ENCODE peak calls at places on chromosomes 3 and 15, in eight cellular contexts. X, U, G, Z, O, R, W and C are unnamed samples.

GRCh38 chr15:55823191-55823670 is 80.3 kb upstream of the PRTG start:
- DNase-seq in Z (no peak), R (no peak), O (peak), G (no peak), X (no peak), W (no peak), U (no peak), C (no peak)

GRCh38 chr3:5274116-5274515 is 86.6 kb downstream of the EDEM1 start:
- DNase-seq in W (no peak), O (no peak), X (no peak), R (no peak), G (no peak), U (no peak), Z (no peak), C (no peak)

GRCh38 chr3:11716576-11717250 is 73.0 kb upstream of the VGLL4 start:
- DNase-seq in Z (no peak), X (no peak), G (no peak), R (no peak), O (no peak), W (no peak), U (no peak), C (no peak)

GRCh38 chr15:76954744-76955143 is 23.2 kb downstream of the RCN2 start:
- DNase-seq in Z (no peak), W (no peak), O (no peak), G (no peak), U (no peak), R (no peak), X (no peak), C (no peak)

GRCh38 chr15:45799508-45799907 is 164.7 kb downstream of the SQOR start:
- DNase-seq in O (no peak), X (no peak), R (no peak), G (no peak), W (no peak), U (no peak), Z (no peak), C (no peak)

GRCh38 chr15:29601811-29602210 is 220.5 kb downstream of the TJP1 start:
- DNase-seq in O (no peak), G (no peak), X (no peak), Z (no peak), W (no peak), U (no peak), R (no peak), C (no peak)

GRCh38 chr3:141070727-141071357 is 19.7 kb downstream of the SPSB4 start:
- DNase-seq in O (no peak), U (no peak), W (no peak), X (no peak), R (no peak), Z (peak), G (no peak), C (no peak)

GRCh38 chr3:16114381-16114916 is 60.0 kb upstream of the GALNT15 start:
- DNase-seq in U (no peak), W (no peak), X (no peak), G (no peak), Z (no peak), O (no peak), R (no peak), C (no peak)

GRCh38 chr15:68634122-68634482 is 55.3 kb downstream of the CORO2B start:
- DNase-seq in R (no peak), Z (no peak), X (no peak), G (no peak), W (no peak), O (no peak), U (no peak), C (no peak)

GRCh38 chr15:94387854-94388441 is 156.6 kb downstream of the MCTP2 start:
- DNase-seq in U (no peak), Z (no peak), G (no peak), R (no peak), W (no peak), O (no peak), X (no peak), C (no peak)

GRCh38 chr3:150371741-150372254 is 36.3 kb upstream of the TSC22D2 start:
- DNase-seq in Z (no peak), U (no peak), W (peak), G (no peak), X (no peak), O (peak), R (no peak), C (no peak)

GRCh38 chr3:40432793-40433192 is 24.3 kb upstream of the RPL14 start:
- DNase-seq in G (no peak), R (no peak), U (no peak), O (no peak), W (no peak), X (no peak), Z (no peak), C (no peak)

GRCh38 chr3:149621218-149622005 is 36.4 kb downstream of the WWTR1 start:
- DNase-seq in G (no peak), Z (no peak), W (peak), R (no peak), U (no peak), X (no peak), O (peak), C (no peak)

GRCh38 chr15:61028427-61028826 is 200.7 kb downstream of the RORA start:
- DNase-seq in W (no peak), R (no peak), X (no peak), U (no peak), Z (no peak), O (no peak), G (no peak), C (no peak)

GRCh38 chr3:98733055-98733777 is 29.9 kb upstream of the ST3GAL6 start:
- DNase-seq in U (peak), G (peak), O (no peak), W (peak), R (no peak), Z (peak), X (no peak), C (peak)

GRCh38 chr3:39989746-39990145 is 180.3 kb downstream of the MYRIP start:
- DNase-seq in O (no peak), X (no peak), Z (no peak), G (no peak), R (no peak), U (no peak), W (no peak), C (no peak)

GRCh38 chr3:52649461-52650210 is 36.1 kb downstream of the PBRM1 start:
- DNase-seq in X (no peak), U (no peak), O (no peak), W (no peak), Z (no peak), R (no peak), G (no peak), C (no peak)

GRCh38 chr15:68389041-68389930 is 42.7 kb downstream of the ITGA11 start:
- DNase-seq in W (no peak), G (no peak), O (no peak), X (no peak), Z (peak), U (no peak), R (no peak), C (no peak)

GRCh38 chr3:48561045-48561736 is 2.4 kb downstream of the UCN2 start:
- DNase-seq in Z (peak), R (no peak), G (peak), X (no peak), W (no peak), U (peak), O (peak), C (peak)

GRCh38 chr15:57470543-57470942 is 94.2 kb downstream of the CGNL1 start:
- DNase-seq in X (no peak), O (no peak), Z (no peak), W (no peak), G (no peak), R (no peak), U (no peak), C (no peak)

GRCh38 chr15:30990451-30991300 is 752 bp downstream of the MTMR10 start:
- DNase-seq in R (no peak), G (no peak), W (no peak), U (no peak), O (no peak), X (no peak), Z (no peak), C (no peak)

GRCh38 chr3:69747511-69748248 is 8.4 kb downstream of the MITF start:
- DNase-seq in R (no peak), U (no peak), W (no peak), G (no peak), Z (no peak), X (no peak), O (no peak), C (no peak)

GRCh38 chr3:189355481-189356201 is 183.9 kb downstream of the TPRG1 start:
- DNase-seq in G (no peak), U (no peak), O (peak), W (peak), Z (no peak), X (peak), R (peak), C (no peak)

GRCh38 chr15:28994142-28994829 is 108.5 kb downstream of the APBA2 start:
- DNase-seq in R (peak), U (no peak), O (no peak), X (peak), Z (no peak), G (no peak), W (no peak), C (no peak)

GRCh38 chr15:95567686-95568085 is 762.8 kb upstream of the NR2F2 start:
- DNase-seq in W (no peak), U (no peak), R (no peak), O (no peak), X (no peak), Z (no peak), G (no peak), C (no peak)

GRCh38 chr15:51579012-51579411 is 43.6 kb downstream of the DMXL2 start:
- DNase-seq in W (no peak), G (no peak), X (no peak), R (no peak), O (no peak), U (no peak), Z (no peak), C (no peak)

GRCh38 chr3:187678869-187679268 is 8.7 kb upstream of the SST start:
- DNase-seq in W (peak), X (no peak), R (no peak), Z (peak), G (peak), U (peak), O (peak), C (peak)

GRCh38 chr3:69649713-69650419 is 89.4 kb upstream of the MITF start:
- DNase-seq in X (no peak), W (no peak), Z (no peak), U (no peak), G (no peak), R (no peak), O (no peak), C (no peak)

GRCh38 chr15:55555089-55555488 is 33.1 kb downstream of the PYGO1 start:
- DNase-seq in O (no peak), G (no peak), R (no peak), U (no peak), W (no peak), Z (no peak), X (no peak), C (peak)

GRCh38 chr3:178712247-178712646 is 176.0 kb downstream of the KCNMB2 start:
- DNase-seq in O (no peak), G (no peak), R (no peak), Z (no peak), W (no peak), U (no peak), X (no peak), C (no peak)

GRCh38 chr3:89113887-89114840 is 6.7 kb downstream of the EPHA3 start:
- DNase-seq in X (no peak), Z (peak), U (peak), G (peak), O (peak), W (peak), R (no peak), C (peak)

GRCh38 chr15:101526442-101526841 is 36.9 kb upstream of the PCSK6 start:
- DNase-seq in G (no peak), O (no peak), Z (no peak), W (no peak), X (no peak), R (no peak), U (no peak), C (no peak)

GRCh38 chr15:81516461-81516860 is 142.4 kb upstream of the TMC3 start:
- DNase-seq in Z (no peak), W (no peak), X (no peak), O (peak), R (no peak), G (no peak), U (no peak), C (no peak)

GRCh38 chr3:95629802-95630201 is 1184.6 kb upstream of the EPHA6 start:
- DNase-seq in Z (no peak), G (no peak), R (no peak), X (no peak), U (no peak), O (no peak), W (no peak), C (no peak)

GRCh38 chr3:105800320-105800719 is 68.5 kb downstream of the CBLB start:
- DNase-seq in G (no peak), Z (peak), X (no peak), U (no peak), W (no peak), R (no peak), O (no peak), C (no peak)

GRCh38 chr3:187286467-187287059 is 5.0 kb downstream of the MASP1 start:
- DNase-seq in G (no peak), R (no peak), X (no peak), U (no peak), Z (no peak), W (no peak), O (peak), C (no peak)

GRCh38 chr3:128482857-128483656 is 9.9 kb downstream of the GATA2 start:
- DNase-seq in Z (peak), U (no peak), W (no peak), R (no peak), X (no peak), G (peak), O (peak), C (peak)

GRCh38 chr3:57100046-57100695 is 39.7 kb downstream of the SPATA12 start:
- DNase-seq in W (peak), G (peak), Z (peak), X (peak), R (peak), O (peak), U (peak), C (peak)

GRCh38 chr3:151863611-151864010 is 9.8 kb upstream of the SUCNR1 start:
- DNase-seq in X (no peak), R (no peak), W (no peak), O (peak), Z (no peak), U (no peak), G (no peak), C (no peak)

GRCh38 chr3:138938056-138938876 is 8.7 kb downstream of the FOXL2 start:
- DNase-seq in X (no peak), G (peak), O (no peak), U (no peak), W (no peak), R (no peak), Z (no peak), C (no peak)

DNA sequence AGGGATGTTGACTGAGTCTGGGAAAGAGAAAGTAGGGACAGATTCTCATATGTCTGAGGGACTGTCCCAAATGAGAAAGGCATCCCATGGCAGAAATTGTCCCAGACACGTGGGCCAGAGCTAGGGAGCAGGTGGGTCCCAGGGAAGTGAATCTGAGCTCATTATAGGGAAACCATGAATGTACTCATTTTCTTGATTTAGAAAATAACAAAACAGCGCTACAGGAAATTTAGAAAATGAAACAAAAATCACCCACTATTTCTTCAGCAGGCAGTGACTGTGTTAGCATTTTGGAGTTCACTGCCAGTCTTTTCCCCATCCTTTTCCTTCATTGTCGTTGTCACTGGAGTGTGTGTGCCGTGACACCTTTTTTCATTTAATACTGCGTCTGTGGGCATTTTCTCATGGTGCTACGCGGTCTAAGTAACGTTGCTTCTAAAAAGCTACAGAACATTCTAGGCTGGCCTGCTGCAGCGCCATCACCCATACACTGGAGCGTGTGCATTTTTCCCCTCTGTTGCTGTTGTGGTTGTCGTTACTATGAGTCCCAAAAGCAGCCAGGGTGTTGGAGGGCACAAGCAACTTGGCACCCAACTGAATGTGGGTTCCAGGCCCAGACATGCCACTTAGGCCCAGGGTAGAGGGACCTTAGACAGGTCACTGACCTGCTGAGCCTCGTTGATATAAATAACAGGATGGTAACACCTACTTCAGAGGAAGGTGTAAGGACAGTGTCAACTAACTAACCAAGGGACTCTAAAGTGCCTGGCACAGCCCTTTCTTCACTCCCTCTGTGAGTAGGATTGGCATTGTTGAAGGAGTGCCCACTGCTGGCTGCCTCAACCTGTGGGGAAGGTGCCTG is 3.2 kb downstream of the CSK start:
- DNase-seq in O (no peak), W (no peak), U (no peak), G (no peak), X (no peak), Z (no peak), R (no peak), C (no peak)
- TF ChIP-seq CTCF in O (no peak), W (no peak), U (no peak), G (no peak), X (no peak), Z (no peak), R (no peak), C (no peak)

DNA sequence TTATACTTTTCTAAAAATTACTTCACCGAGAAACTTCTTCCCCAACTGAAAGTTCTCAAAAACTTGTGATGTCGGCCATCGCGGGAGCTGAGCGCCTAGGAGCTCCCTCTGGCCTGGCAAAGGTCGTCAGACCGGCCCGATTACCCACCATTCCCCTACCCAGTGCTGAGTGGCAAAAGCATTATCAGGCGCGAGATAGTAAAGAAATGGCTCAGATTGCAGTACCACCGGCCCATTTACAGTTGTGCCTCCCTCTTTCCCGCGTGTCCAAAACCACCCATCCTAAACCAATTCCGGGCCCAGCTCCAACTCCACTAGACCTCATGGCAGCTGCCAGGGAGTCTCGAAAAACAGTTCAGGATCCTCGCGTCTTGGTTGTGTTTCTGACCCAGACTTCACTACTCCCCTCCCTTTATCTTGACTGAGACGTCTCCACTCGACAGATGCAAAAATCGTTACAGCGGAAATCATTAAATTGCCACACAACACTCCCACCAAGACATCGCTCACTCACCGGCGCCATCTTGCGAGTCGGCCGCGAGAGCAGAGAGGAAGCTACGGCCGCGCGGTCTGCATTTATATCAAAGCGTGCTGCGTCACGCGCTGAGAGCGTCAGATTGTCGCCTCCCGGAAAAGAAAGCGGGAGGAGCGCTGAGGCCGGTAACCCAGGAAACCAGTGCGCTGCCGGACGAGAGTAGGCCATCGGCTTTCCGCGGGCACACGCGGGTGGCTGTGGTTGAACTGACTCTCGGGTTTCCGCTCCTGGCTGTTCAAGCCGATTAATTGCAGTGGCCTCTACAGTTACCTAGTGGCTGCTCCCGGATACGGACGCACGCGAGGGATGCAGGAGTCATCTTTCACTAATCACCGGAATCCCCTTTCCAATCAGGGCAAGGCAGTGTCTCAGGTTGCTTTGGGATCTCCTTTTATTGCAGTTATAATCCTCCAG is at the start of gene RPL22L1:
- DNase-seq in R (peak), W (peak), U (peak), O (peak), Z (peak), X (peak), G (peak), C (peak)
- TF ChIP-seq CTCF in R (no peak), W (no peak), U (peak), O (peak), Z (peak), X (peak), G (no peak), C (no peak)

GRCh38 chr15:67190813-67191212 is 63.6 kb downstream of the AAGAB start:
- DNase-seq in X (no peak), U (no peak), O (no peak), W (no peak), R (no peak), G (no peak), Z (no peak), C (no peak)
- TF ChIP-seq CTCF in X (no peak), U (no peak), O (no peak), W (no peak), R (no peak), G (no peak), Z (no peak), C (no peak)

GRCh38 chr15:65400760-65401606 is 21.8 kb downstream of the IGDCC4 start:
- DNase-seq in O (peak), R (peak), W (peak), Z (peak), G (peak), X (peak), U (peak), C (peak)
- TF ChIP-seq CTCF in O (peak), R (peak), W (peak), Z (peak), G (peak), X (peak), U (peak), C (peak)

GRCh38 chr3:80606073-80606472 is 838.3 kb upstream of the ROBO1 start:
- DNase-seq in X (no peak), G (no peak), Z (no peak), R (no peak), W (no peak), U (no peak), O (no peak), C (no peak)
- TF ChIP-seq CTCF in X (no peak), G (no peak), Z (peak), R (no peak), W (no peak), U (no peak), O (no peak), C (no peak)

GRCh38 chr3:143952569-143953069 is 19.0 kb upstream of the DIPK2A start:
- DNase-seq in R (no peak), G (no peak), Z (no peak), W (no peak), X (no peak), U (no peak), O (no peak), C (no peak)
- TF ChIP-seq CTCF in R (no peak), G (no peak), Z (no peak), W (no peak), X (no peak), U (no peak), O (no peak), C (no peak)

GRCh38 chr15:84821501-84822021 is 4.4 kb downstream of the ALPK3 start:
- DNase-seq in O (no peak), U (no peak), R (no peak), X (no peak), G (peak), W (no peak), Z (no peak), C (no peak)
- TF ChIP-seq CTCF in O (peak), U (no peak), R (no peak), X (no peak), G (no peak), W (no peak), Z (no peak), C (no peak)